ENCODE peak calls at places on chromosomes 1 and 21, in ten cellular contexts. One of them, this sample, is unnamed.

GRCh38 chr1:172948457-172948856 is 102.3 kb downstream of the TNFSF18 start:
- DNase-seq in frontal cortex: no peak
- DNase-seq in lung microvascular endothelial cell: peak
- DNase-seq in activated CD4-positive, alpha-beta T cell treated with anti-CD3 and anti-CD28 coated beads, Interleukin-2, amount 50 U/mL, for 48 hours: no peak
- DNase-seq in small intestine: no peak
- DNase-seq in GM13977: no peak
- DNase-seq in EL: peak
- DNase-seq in ELR: peak
- DNase-seq in hippocampal formation: no peak
- DNase-seq in B cell: no peak
- DNase-seq in this sample: no peak

GRCh38 chr1:28343405-28343804 is 14.6 kb downstream of the MED18 start:
- DNase-seq in frontal cortex: no peak
- DNase-seq in GM13977: no peak
- DNase-seq in lung microvascular endothelial cell: no peak
- DNase-seq in B cell: no peak
- DNase-seq in small intestine: no peak
- DNase-seq in ELR: peak
- DNase-seq in hippocampal formation: no peak
- DNase-seq in activated CD4-positive, alpha-beta T cell treated with anti-CD3 and anti-CD28 coated beads, Interleukin-2, amount 50 U/mL, for 48 hours: no peak
- DNase-seq in EL: peak
- DNase-seq in this sample: no peak

GRCh38 chr1:116504308-116505156 is 66.3 kb downstream of the CD58 start:
- DNase-seq in frontal cortex: no peak
- DNase-seq in lung microvascular endothelial cell: no peak
- DNase-seq in EL: peak
- DNase-seq in ELR: peak
- DNase-seq in GM13977: peak
- DNase-seq in activated CD4-positive, alpha-beta T cell treated with anti-CD3 and anti-CD28 coated beads, Interleukin-2, amount 50 U/mL, for 48 hours: peak
- DNase-seq in small intestine: peak
- DNase-seq in B cell: peak
- DNase-seq in hippocampal formation: no peak
- DNase-seq in this sample: no peak

GRCh38 chr1:225655509-225656258 is 2.8 kb upstream of the ENAH start:
- DNase-seq in GM13977: no peak
- DNase-seq in activated CD4-positive, alpha-beta T cell treated with anti-CD3 and anti-CD28 coated beads, Interleukin-2, amount 50 U/mL, for 48 hours: no peak
- DNase-seq in lung microvascular endothelial cell: peak
- DNase-seq in ELR: peak
- DNase-seq in B cell: no peak
- DNase-seq in frontal cortex: peak
- DNase-seq in EL: peak
- DNase-seq in small intestine: peak
- DNase-seq in hippocampal formation: peak
- DNase-seq in this sample: peak

GRCh38 chr1:118963456-118964430 is 24.4 kb downstream of the TBX15 start:
- DNase-seq in activated CD4-positive, alpha-beta T cell treated with anti-CD3 and anti-CD28 coated beads, Interleukin-2, amount 50 U/mL, for 48 hours: no peak
- DNase-seq in small intestine: peak
- DNase-seq in EL: peak
- DNase-seq in GM13977: no peak
- DNase-seq in ELR: peak
- DNase-seq in frontal cortex: no peak
- DNase-seq in lung microvascular endothelial cell: no peak
- DNase-seq in hippocampal formation: no peak
- DNase-seq in B cell: no peak
- DNase-seq in this sample: no peak

GRCh38 chr1:240466509-240466908 is 145.4 kb downstream of the GREM2 start:
- DNase-seq in small intestine: no peak
- DNase-seq in B cell: no peak
- DNase-seq in lung microvascular endothelial cell: no peak
- DNase-seq in EL: no peak
- DNase-seq in activated CD4-positive, alpha-beta T cell treated with anti-CD3 and anti-CD28 coated beads, Interleukin-2, amount 50 U/mL, for 48 hours: no peak
- DNase-seq in GM13977: no peak
- DNase-seq in hippocampal formation: no peak
- DNase-seq in ELR: no peak
- DNase-seq in frontal cortex: no peak
- DNase-seq in this sample: no peak

GRCh38 chr1:43573066-43573799 is 42.5 kb downstream of the PTPRF start:
- DNase-seq in hippocampal formation: peak
- DNase-seq in EL: no peak
- DNase-seq in ELR: no peak
- DNase-seq in activated CD4-positive, alpha-beta T cell treated with anti-CD3 and anti-CD28 coated beads, Interleukin-2, amount 50 U/mL, for 48 hours: no peak
- DNase-seq in GM13977: no peak
- DNase-seq in small intestine: no peak
- DNase-seq in lung microvascular endothelial cell: no peak
- DNase-seq in B cell: no peak
- DNase-seq in frontal cortex: no peak
- DNase-seq in this sample: no peak

GRCh38 chr1:164716992-164717703 is 158.2 kb downstream of the PBX1 start:
- DNase-seq in hippocampal formation: no peak
- DNase-seq in lung microvascular endothelial cell: peak
- DNase-seq in GM13977: no peak
- DNase-seq in small intestine: no peak
- DNase-seq in EL: peak
- DNase-seq in B cell: no peak
- DNase-seq in activated CD4-positive, alpha-beta T cell treated with anti-CD3 and anti-CD28 coated beads, Interleukin-2, amount 50 U/mL, for 48 hours: no peak
- DNase-seq in frontal cortex: no peak
- DNase-seq in ELR: peak
- DNase-seq in this sample: no peak

GRCh38 chr21:42654179-42654912 is 925 bp downstream of the PDE9A start:
- DNase-seq in hippocampal formation: no peak
- DNase-seq in B cell: peak
- DNase-seq in lung microvascular endothelial cell: peak
- DNase-seq in activated CD4-positive, alpha-beta T cell treated with anti-CD3 and anti-CD28 coated beads, Interleukin-2, amount 50 U/mL, for 48 hours: peak
- DNase-seq in GM13977: peak
- DNase-seq in ELR: peak
- DNase-seq in small intestine: peak
- DNase-seq in EL: no peak
- DNase-seq in frontal cortex: peak
- DNase-seq in this sample: no peak